ENCODE peak calls at places on chromosomes 2 and 18, in five cellular contexts. L is IMR-90, U is trophoblast cell, I is H1, R is mesenchymal stem cell. T is an unnamed sample.

GRCh38 chr2:26640331-26640745 is 828 bp downstream of the CIB4 start:
- DNase-seq in U (peak), R (peak), L (peak), I (no peak), T (no peak)

GRCh38 chr2:167961536-167961935 is 285.9 kb downstream of the STK39 start:
- DNase-seq in L (no peak), R (no peak), I (no peak), U (no peak), T (no peak)

GRCh38 chr18:52995875-52996274 is 655.9 kb downstream of the DCC start:
- DNase-seq in I (no peak), L (no peak), R (no peak), U (no peak), T (no peak)

GRCh38 chr2:144460981-144461766 is 58.7 kb downstream of the ZEB2 start:
- DNase-seq in R (no peak), L (peak), U (no peak), I (no peak), T (no peak)

GRCh38 chr2:166942377-166942776 is 54.1 kb downstream of the XIRP2 start:
- DNase-seq in U (no peak), L (no peak), R (no peak), I (no peak), T (no peak)

GRCh38 chr18:55853268-55853667 is 265.3 kb upstream of the TCF4 start:
- DNase-seq in I (no peak), L (no peak), U (no peak), R (no peak), T (no peak)

GRCh38 chr2:166516712-166517303 is 22.8 kb upstream of the SCN7A start:
- DNase-seq in R (peak), U (peak), I (no peak), L (peak), T (peak)

GRCh38 chr2:235598842-235599531 is 105.1 kb downstream of the AGAP1 start:
- DNase-seq in I (no peak), L (peak), U (no peak), R (peak), T (no peak)

GRCh38 chr18:23131693-23132319 is 3.5 kb upstream of the CABLES1 start:
- DNase-seq in U (peak), L (peak), R (peak), I (no peak), T (peak)

GRCh38 chr2:207692206-207693065 is 19.0 kb upstream of the CCNYL1 start:
- DNase-seq in I (no peak), R (peak), U (peak), L (peak), T (peak)

GRCh38 chr2:20616341-20616871 is 34.5 kb downstream of the HS1BP3 start:
- DNase-seq in U (no peak), I (no peak), R (no peak), L (no peak), T (no peak)

GRCh38 chr18:70299393-70299792 is 10.5 kb downstream of the SOCS6 start:
- DNase-seq in R (no peak), I (no peak), U (no peak), L (no peak), T (no peak)

GRCh38 chr2:116094196-116094595 is 1651.8 kb downstream of the DPP10 start:
- DNase-seq in R (no peak), L (no peak), I (peak), U (no peak), T (no peak)

GRCh38 chr2:165558832-165559231 is 89.3 kb downstream of the CSRNP3 start:
- DNase-seq in U (no peak), L (no peak), R (no peak), I (no peak), T (no peak)

GRCh38 chr2:44944102-44944951 is 2.8 kb downstream of the SIX3 start:
- DNase-seq in L (no peak), U (no peak), I (no peak), R (no peak), T (no peak)

GRCh38 chr2:162912787-162913186 is 74.2 kb upstream of the KCNH7 start:
- DNase-seq in I (no peak), R (no peak), U (peak), L (no peak), T (no peak)

GRCh38 chr2:162914161-162914560 is 75.6 kb upstream of the KCNH7 start:
- DNase-seq in I (no peak), U (peak), L (no peak), R (no peak), T (no peak)

GRCh38 chr2:162908567-162908966 is 70.0 kb upstream of the KCNH7 start:
- DNase-seq in R (no peak), U (no peak), L (no peak), I (no peak), T (no peak)
- H3K4me3 ChIP-seq in R (no peak), U (no peak), L (no peak), I (no peak), T (no peak)

DNA sequence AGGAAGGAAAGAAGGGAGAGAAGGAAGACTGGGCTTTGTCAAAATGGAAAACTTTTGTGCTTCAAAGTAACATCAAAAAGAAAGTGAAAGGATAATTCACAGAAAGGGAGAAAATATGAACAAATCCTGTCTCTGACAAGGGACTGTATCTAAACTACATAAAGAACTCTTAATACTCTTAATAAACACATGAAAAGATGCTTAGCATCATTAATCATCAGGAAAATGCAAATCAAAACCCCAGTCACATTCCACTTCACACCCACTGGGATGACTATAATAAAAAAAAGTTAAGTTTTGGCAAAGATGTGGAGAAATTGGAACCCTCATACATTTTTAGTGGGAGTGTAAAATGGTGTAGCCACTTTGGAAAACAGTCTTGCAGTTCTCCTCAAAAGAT is 11.8 kb upstream of the ZFP36L2 start:
- DNase-seq in I (no peak), U (no peak), L (peak), R (peak), T (no peak)
- H3K23ac ChIP-seq in I (no peak), U (no peak), L (no peak), R (no peak), T (no peak)

GRCh38 chr2:240557808-240558207 is at the start of gene ANKMY1:
- DNase-seq in R (peak), I (no peak), U (peak), L (peak), T (peak)

GRCh38 chr2:240559271-240559670 is 886 bp upstream of the DUSP28 start:
- DNase-seq in L (no peak), I (no peak), R (no peak), U (no peak), T (no peak)

GRCh38 chr2:240560084-240560479 is at the start of gene DUSP28:
- DNase-seq in L (peak), I (no peak), U (peak), R (peak), T (peak)

GRCh38 chr2:240557101-240557751 is 562 bp downstream of the ANKMY1 start:
- DNase-seq in I (no peak), R (no peak), L (no peak), U (peak), T (no peak)

DNA sequence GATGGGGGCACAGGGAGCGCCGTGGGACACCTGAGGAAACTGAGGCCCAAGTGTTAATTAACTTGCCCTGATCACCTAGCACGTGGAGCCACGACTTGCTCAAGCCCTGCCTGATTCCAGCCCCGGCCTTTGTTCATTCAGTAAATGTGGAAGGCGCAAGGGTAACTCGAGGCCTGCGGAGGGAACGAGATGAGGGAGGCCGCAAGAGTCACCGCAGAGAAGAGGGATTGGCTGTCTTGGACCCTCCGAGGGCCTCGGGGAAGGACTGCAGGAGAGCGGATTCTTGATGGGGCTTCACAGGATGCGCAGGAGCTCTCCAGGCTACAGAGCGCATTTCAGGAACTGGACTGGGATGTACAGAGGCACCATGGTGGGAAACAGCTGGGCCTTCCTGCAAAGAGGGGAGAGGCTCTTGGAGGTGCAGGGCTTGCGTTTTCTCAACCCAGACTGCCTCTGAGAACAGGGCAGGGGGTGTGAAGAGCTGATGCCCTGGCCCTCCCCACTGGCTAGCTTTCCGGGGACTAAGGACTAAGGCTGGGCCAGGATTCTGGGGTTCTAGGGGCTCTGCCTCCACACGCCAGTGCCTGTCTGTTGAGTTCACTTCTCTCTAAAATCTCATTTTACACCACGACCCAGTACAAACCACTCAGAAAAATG is 569 bp upstream of the ANKMY1 start:
- DNase-seq in R (no peak), U (no peak), L (no peak), I (no peak), T (no peak)
- H3K14ac ChIP-seq in R (no peak), U (no peak), L (no peak), I (no peak), T (no peak)

DNA sequence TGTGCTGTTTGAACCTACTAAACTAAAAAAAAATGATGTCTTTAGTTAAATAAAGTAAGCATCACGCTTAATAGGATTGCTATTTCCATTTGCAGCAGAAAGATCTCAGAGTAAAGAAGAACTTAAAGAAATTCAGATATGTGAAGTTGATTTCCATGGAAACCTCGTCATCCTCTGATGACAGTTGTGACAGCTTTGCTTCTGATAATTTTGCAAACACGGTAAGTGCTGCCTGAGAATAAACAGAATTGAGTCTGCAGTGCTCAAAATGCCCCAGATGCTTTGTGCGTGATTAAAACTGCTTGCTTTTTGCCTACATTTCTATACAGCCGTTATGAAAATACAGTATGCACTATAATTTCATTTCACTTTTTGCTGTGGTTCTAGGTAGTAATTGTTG is 3.9 kb downstream of the CDCA7 start:
- DNase-seq in I (no peak), U (peak), R (no peak), L (no peak), T (no peak)
- H3K4me3 ChIP-seq in I (no peak), U (no peak), R (no peak), L (no peak), T (no peak)

GRCh38 chr2:203535784-203536590 is 886 bp upstream of the RAPH1 start:
- DNase-seq in I (no peak), L (peak), R (peak), U (peak), T (peak)

GRCh38 chr2:203534486-203535077 is 519 bp downstream of the RAPH1 start:
- DNase-seq in L (no peak), R (peak), I (no peak), U (peak), T (no peak)

GRCh38 chr2:203532957-203533695 is 2.0 kb downstream of the RAPH1 start:
- DNase-seq in U (peak), I (no peak), L (peak), R (peak), T (peak)

GRCh38 chr2:203533696-203534471 is 1.2 kb downstream of the RAPH1 start:
- DNase-seq in U (peak), L (peak), R (peak), I (no peak), T (peak)

GRCh38 chr2:203535078-203535783 is at the start of gene RAPH1:
- DNase-seq in U (peak), L (peak), R (peak), I (peak), T (peak)
- H3K23ac ChIP-seq in U (no peak), L (peak), R (peak), I (no peak), T (peak)

T was measured in neuronal stem cell.